ENCODE peak calls at places on chromosomes 3 and 15, in four cellular contexts. One of them, this sample, is unnamed.

GRCh38 chr3:25803833-25804232 is 13.9 kb downstream of the OXSM start:
- DNase-seq in transverse colon: no peak
- DNase-seq in GM12878: no peak
- DNase-seq in upper lobe of left lung: no peak
- DNase-seq in this sample: no peak

GRCh38 chr3:185489462-185489861 is 9.4 kb downstream of the TMEM41A start:
- DNase-seq in upper lobe of left lung: no peak
- DNase-seq in transverse colon: peak
- DNase-seq in GM12878: no peak
- DNase-seq in this sample: no peak

GRCh38 chr3:78847203-78847602 is 920.6 kb downstream of the ROBO1 start:
- DNase-seq in transverse colon: no peak
- DNase-seq in upper lobe of left lung: no peak
- DNase-seq in GM12878: no peak
- DNase-seq in this sample: no peak

GRCh38 chr3:127419641-127420354 is 132.0 kb upstream of the PRR20G start:
- DNase-seq in transverse colon: no peak
- DNase-seq in GM12878: no peak
- DNase-seq in upper lobe of left lung: no peak
- DNase-seq in this sample: peak

GRCh38 chr3:81920805-81921204 is 159.4 kb upstream of the GBE1 start:
- DNase-seq in GM12878: no peak
- DNase-seq in transverse colon: no peak
- DNase-seq in upper lobe of left lung: no peak
- DNase-seq in this sample: no peak

GRCh38 chr15:34049096-34049495 is 10.1 kb upstream of the AVEN start:
- DNase-seq in transverse colon: no peak
- DNase-seq in upper lobe of left lung: no peak
- DNase-seq in GM12878: no peak
- DNase-seq in this sample: no peak

GRCh38 chr3:195133462-195133861 is 137.5 kb downstream of the XXYLT1 start:
- DNase-seq in transverse colon: peak
- DNase-seq in GM12878: no peak
- DNase-seq in upper lobe of left lung: no peak
- DNase-seq in this sample: no peak

GRCh38 chr3:43893721-43894120 is 203.0 kb downstream of the ABHD5 start:
- DNase-seq in upper lobe of left lung: no peak
- DNase-seq in GM12878: no peak
- DNase-seq in transverse colon: no peak
- DNase-seq in this sample: no peak

GRCh38 chr3:18740631-18741583 is 315.8 kb upstream of the SATB1 start:
- DNase-seq in GM12878: peak
- DNase-seq in upper lobe of left lung: no peak
- DNase-seq in transverse colon: peak
- DNase-seq in this sample: no peak

GRCh38 chr3:73839032-73839431 is 214.3 kb upstream of the PDZRN3 start:
- DNase-seq in upper lobe of left lung: no peak
- DNase-seq in GM12878: no peak
- DNase-seq in transverse colon: no peak
- DNase-seq in this sample: no peak

GRCh38 chr3:50380375-50381085 is 21.2 kb upstream of the TMEM115 start:
- DNase-seq in transverse colon: no peak
- DNase-seq in GM12878: no peak
- DNase-seq in upper lobe of left lung: no peak
- DNase-seq in this sample: no peak

GRCh38 chr3:181622365-181622764 is 89.4 kb upstream of the SOX2 start:
- DNase-seq in GM12878: no peak
- DNase-seq in upper lobe of left lung: no peak
- DNase-seq in transverse colon: no peak
- DNase-seq in this sample: no peak

GRCh38 chr15:65577129-65577996 is 33.6 kb downstream of the INTS14 start:
- DNase-seq in transverse colon: no peak
- DNase-seq in upper lobe of left lung: no peak
- DNase-seq in GM12878: no peak
- DNase-seq in this sample: no peak

GRCh38 chr15:49696441-49696840 is 75.6 kb downstream of the DTWD1 start:
- DNase-seq in transverse colon: no peak
- DNase-seq in GM12878: no peak
- DNase-seq in upper lobe of left lung: no peak
- DNase-seq in this sample: no peak

GRCh38 chr3:192928720-192929119 is 11.1 kb upstream of the MB21D2 start:
- DNase-seq in GM12878: no peak
- DNase-seq in transverse colon: no peak
- DNase-seq in upper lobe of left lung: no peak
- DNase-seq in this sample: no peak

GRCh38 chr15:33910741-33911140 is 57.6 kb upstream of the CHRM5 start:
- DNase-seq in transverse colon: no peak
- DNase-seq in upper lobe of left lung: no peak
- DNase-seq in GM12878: no peak
- DNase-seq in this sample: no peak

GRCh38 chr3:140809326-140809725 is 131.5 kb downstream of the TRIM42 start:
- DNase-seq in transverse colon: no peak
- DNase-seq in GM12878: no peak
- DNase-seq in upper lobe of left lung: no peak
- DNase-seq in this sample: no peak

GRCh38 chr15:33716025-33716424 is 252.3 kb upstream of the CHRM5 start:
- DNase-seq in transverse colon: no peak
- DNase-seq in upper lobe of left lung: no peak
- DNase-seq in GM12878: no peak
- DNase-seq in this sample: no peak

GRCh38 chr3:155676252-155676981 is 68.5 kb downstream of the PLCH1 start:
- DNase-seq in upper lobe of left lung: no peak
- DNase-seq in transverse colon: peak
- DNase-seq in GM12878: no peak
- DNase-seq in this sample: no peak

GRCh38 chr3:95088464-95088863 is 1025.6 kb downstream of the NSUN3 start:
- DNase-seq in transverse colon: no peak
- DNase-seq in GM12878: no peak
- DNase-seq in upper lobe of left lung: no peak
- DNase-seq in this sample: no peak

GRCh38 chr3:196546537-196546936 is 21.8 kb downstream of the WDR53 start:
- DNase-seq in transverse colon: no peak
- DNase-seq in GM12878: no peak
- DNase-seq in upper lobe of left lung: no peak
- DNase-seq in this sample: no peak

GRCh38 chr15:22877607-22878006 is 39.1 kb downstream of the NIPA2 start:
- DNase-seq in upper lobe of left lung: no peak
- DNase-seq in transverse colon: no peak
- DNase-seq in GM12878: no peak
- DNase-seq in this sample: no peak

GRCh38 chr3:183697610-183698317 is at the start of gene YEATS2:
- DNase-seq in upper lobe of left lung: peak
- DNase-seq in transverse colon: peak
- DNase-seq in GM12878: no peak
- DNase-seq in this sample: no peak

GRCh38 chr3:39892068-39892467 is 82.7 kb downstream of the MYRIP start:
- DNase-seq in transverse colon: no peak
- DNase-seq in upper lobe of left lung: no peak
- DNase-seq in GM12878: no peak
- DNase-seq in this sample: no peak

GRCh38 chr3:60703008-60703407 is 548.2 kb downstream of the FHIT start:
- DNase-seq in GM12878: no peak
- DNase-seq in upper lobe of left lung: no peak
- DNase-seq in transverse colon: no peak
- DNase-seq in this sample: no peak

GRCh38 chr3:138747229-138747628 is 87.5 kb downstream of the PIK3CB start:
- DNase-seq in GM12878: no peak
- DNase-seq in transverse colon: no peak
- DNase-seq in upper lobe of left lung: no peak
- DNase-seq in this sample: no peak

GRCh38 chr3:65303431-65303830 is 615.6 kb upstream of the ADAMTS9 start:
- DNase-seq in transverse colon: no peak
- DNase-seq in GM12878: no peak
- DNase-seq in upper lobe of left lung: no peak
- DNase-seq in this sample: no peak

DNA sequence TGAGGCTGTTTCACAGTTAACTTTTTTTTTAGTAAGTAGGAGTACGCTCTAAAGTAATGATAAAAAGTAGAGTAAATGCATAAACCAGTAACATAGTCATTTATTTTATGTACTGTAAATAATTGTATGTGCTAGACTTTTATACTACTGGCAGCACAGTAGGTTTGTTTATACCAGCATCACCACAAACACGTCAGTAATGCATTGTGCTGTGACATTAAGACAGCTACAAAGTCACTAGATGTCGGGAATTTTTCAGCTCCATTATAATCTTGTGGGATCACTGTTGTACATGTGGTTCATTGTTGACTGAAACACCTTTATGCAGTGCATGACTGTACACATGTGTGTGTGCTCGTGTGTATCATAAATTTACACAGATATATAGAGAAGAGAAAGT is 618.0 kb upstream of the ADAMTS9 start:
- DNase-seq in upper lobe of left lung: no peak
- DNase-seq in transverse colon: no peak
- DNase-seq in GM12878: no peak
- DNase-seq in this sample: no peak
- TF ChIP-seq EP300 in upper lobe of left lung: no peak
- TF ChIP-seq EP300 in transverse colon: no peak
- TF ChIP-seq EP300 in GM12878: no peak
- TF ChIP-seq EP300 in this sample: no peak

DNA sequence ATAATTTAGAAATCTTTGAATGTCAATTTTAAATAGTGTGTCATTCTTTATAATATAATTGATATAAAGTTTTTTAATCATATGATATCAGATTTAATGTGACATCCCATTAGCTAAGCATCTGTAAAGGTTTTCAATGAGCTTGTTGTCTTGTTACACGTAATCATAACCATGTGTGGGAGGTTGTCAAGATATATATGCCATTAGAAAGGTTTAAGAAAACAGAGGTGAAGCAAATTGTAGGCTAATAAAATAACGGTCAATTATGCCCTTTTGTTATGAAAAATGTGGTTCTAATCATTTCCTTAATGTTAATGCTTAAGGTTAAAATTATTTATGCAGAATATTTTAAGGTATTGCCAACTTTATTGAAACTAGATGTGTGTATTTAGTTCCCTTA is 56.3 kb downstream of the RSRC1 start:
- DNase-seq in transverse colon: no peak
- DNase-seq in upper lobe of left lung: no peak
- DNase-seq in GM12878: no peak
- DNase-seq in this sample: no peak
- TF ChIP-seq POLR2AphosphoS5 in transverse colon: no peak
- TF ChIP-seq POLR2AphosphoS5 in upper lobe of left lung: no peak
- TF ChIP-seq POLR2AphosphoS5 in GM12878: no peak
- TF ChIP-seq POLR2AphosphoS5 in this sample: no peak

GRCh38 chr3:32384938-32385337 is 6.7 kb upstream of the CMTM7 start:
- DNase-seq in upper lobe of left lung: no peak
- DNase-seq in transverse colon: no peak
- DNase-seq in GM12878: no peak
- DNase-seq in this sample: no peak
- TF ChIP-seq EP300 in upper lobe of left lung: no peak
- TF ChIP-seq EP300 in transverse colon: no peak
- TF ChIP-seq EP300 in GM12878: no peak
- TF ChIP-seq EP300 in this sample: no peak

DNA sequence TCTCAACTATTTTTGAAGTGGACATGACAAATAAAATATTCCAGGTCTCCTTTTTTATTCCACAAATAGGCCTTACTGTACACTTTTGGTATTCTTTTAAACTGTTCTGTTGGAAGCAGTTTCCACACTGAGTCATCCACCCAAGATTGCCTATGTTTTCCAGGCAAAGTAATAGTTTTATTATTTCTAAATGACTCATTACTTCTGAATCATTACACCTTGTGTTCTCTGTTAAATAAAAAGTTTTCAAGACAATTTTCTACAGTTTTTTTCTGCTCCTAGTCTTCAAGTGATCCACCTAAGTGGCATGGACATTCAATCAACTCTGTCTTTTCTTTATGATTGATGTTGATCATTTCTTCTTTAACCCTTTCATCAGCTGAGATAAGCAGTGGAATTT is 26.5 kb downstream of the PPP2R3A start:
- DNase-seq in upper lobe of left lung: no peak
- DNase-seq in GM12878: no peak
- DNase-seq in transverse colon: no peak
- DNase-seq in this sample: no peak
- TF ChIP-seq POLR2AphosphoS5 in upper lobe of left lung: no peak
- TF ChIP-seq POLR2AphosphoS5 in GM12878: no peak
- TF ChIP-seq POLR2AphosphoS5 in transverse colon: no peak
- TF ChIP-seq POLR2AphosphoS5 in this sample: no peak

GRCh38 chr3:17075907-17076306 is 191.2 kb downstream of the PLCL2 start:
- DNase-seq in transverse colon: no peak
- DNase-seq in upper lobe of left lung: no peak
- DNase-seq in GM12878: no peak
- DNase-seq in this sample: no peak
- TF ChIP-seq EP300 in transverse colon: no peak
- TF ChIP-seq EP300 in upper lobe of left lung: no peak
- TF ChIP-seq EP300 in GM12878: no peak
- TF ChIP-seq EP300 in this sample: no peak

GRCh38 chr3:31004025-31004678 is 109.7 kb upstream of the GADL1 start:
- DNase-seq in GM12878: no peak
- DNase-seq in transverse colon: no peak
- DNase-seq in upper lobe of left lung: no peak
- DNase-seq in this sample: no peak
- TF ChIP-seq POLR2AphosphoS5 in GM12878: no peak
- TF ChIP-seq POLR2AphosphoS5 in transverse colon: no peak
- TF ChIP-seq POLR2AphosphoS5 in upper lobe of left lung: no peak
- TF ChIP-seq POLR2AphosphoS5 in this sample: peak

GRCh38 chr15:52567886-52568568 is 803 bp downstream of the ARPP19 start:
- DNase-seq in upper lobe of left lung: no peak
- DNase-seq in GM12878: no peak
- DNase-seq in transverse colon: peak
- DNase-seq in this sample: no peak

GRCh38 chr15:52569244-52569585 is 385 bp upstream of the ARPP19 start:
- DNase-seq in upper lobe of left lung: no peak
- DNase-seq in transverse colon: no peak
- DNase-seq in GM12878: no peak
- DNase-seq in this sample: no peak

GRCh38 chr15:52566889-52567288 is 1.9 kb downstream of the ARPP19 start:
- DNase-seq in upper lobe of left lung: no peak
- DNase-seq in transverse colon: no peak
- DNase-seq in GM12878: no peak
- DNase-seq in this sample: no peak

GRCh38 chr15:52563499-52564060 is 5.2 kb downstream of the ARPP19 start:
- DNase-seq in GM12878: no peak
- DNase-seq in transverse colon: no peak
- DNase-seq in upper lobe of left lung: no peak
- DNase-seq in this sample: no peak

GRCh38 chr15:52568569-52569243 is at the start of gene ARPP19:
- DNase-seq in upper lobe of left lung: peak
- DNase-seq in transverse colon: peak
- DNase-seq in GM12878: peak
- DNase-seq in this sample: peak
- TF ChIP-seq EP300 in upper lobe of left lung: no peak
- TF ChIP-seq EP300 in transverse colon: no peak
- TF ChIP-seq EP300 in GM12878: no peak
- TF ChIP-seq EP300 in this sample: no peak